ENCODE peak calls at places on chromosomes 6 and 20, in six cellular contexts. One of them, this sample, is unnamed.

GRCh38 chr20:63520939-63521601 is 505 bp downstream of the PPDPF start:
- DNase-seq in neuronal stem cell: peak
- DNase-seq in H9: peak
- DNase-seq in IMR-90: peak
- DNase-seq in mesenchymal stem cell: peak
- DNase-seq in H1: no peak
- DNase-seq in this sample: no peak

GRCh38 chr6:51360287-51360686 is 541.6 kb downstream of the TFAP2B start:
- DNase-seq in mesenchymal stem cell: no peak
- DNase-seq in H9: no peak
- DNase-seq in IMR-90: no peak
- DNase-seq in neuronal stem cell: no peak
- DNase-seq in H1: no peak
- DNase-seq in this sample: no peak

GRCh38 chr6:128863983-128864382 is 19.0 kb upstream of the LAMA2 start:
- DNase-seq in mesenchymal stem cell: no peak
- DNase-seq in H9: no peak
- DNase-seq in neuronal stem cell: no peak
- DNase-seq in H1: no peak
- DNase-seq in IMR-90: no peak
- DNase-seq in this sample: no peak

GRCh38 chr6:149046822-149047246 is 270.7 kb upstream of the TAB2 start:
- DNase-seq in mesenchymal stem cell: peak
- DNase-seq in neuronal stem cell: no peak
- DNase-seq in H9: no peak
- DNase-seq in IMR-90: peak
- DNase-seq in H1: no peak
- DNase-seq in this sample: no peak

GRCh38 chr20:41697861-41698559 is 79.8 kb upstream of the CHD6 start:
- DNase-seq in IMR-90: peak
- DNase-seq in neuronal stem cell: no peak
- DNase-seq in mesenchymal stem cell: peak
- DNase-seq in H9: peak
- DNase-seq in H1: no peak
- DNase-seq in this sample: no peak

GRCh38 chr6:158143700-158144099 is 24.4 kb downstream of the SERAC1 start:
- DNase-seq in H1: no peak
- DNase-seq in mesenchymal stem cell: no peak
- DNase-seq in IMR-90: peak
- DNase-seq in H9: peak
- DNase-seq in neuronal stem cell: no peak
- DNase-seq in this sample: no peak

GRCh38 chr6:145705561-145705960 is 29.8 kb downstream of the EPM2A start:
- DNase-seq in neuronal stem cell: no peak
- DNase-seq in H9: no peak
- DNase-seq in mesenchymal stem cell: peak
- DNase-seq in H1: no peak
- DNase-seq in IMR-90: peak
- DNase-seq in this sample: no peak

GRCh38 chr20:32964575-32964974 is 39.7 kb downstream of the SUN5 start:
- DNase-seq in mesenchymal stem cell: no peak
- DNase-seq in H1: no peak
- DNase-seq in IMR-90: no peak
- DNase-seq in H9: no peak
- DNase-seq in neuronal stem cell: no peak
- DNase-seq in this sample: no peak

GRCh38 chr6:10410214-10410873 is 4.5 kb downstream of the TFAP2A start:
- DNase-seq in neuronal stem cell: no peak
- DNase-seq in mesenchymal stem cell: no peak
- DNase-seq in H1: no peak
- DNase-seq in IMR-90: no peak
- DNase-seq in H9: no peak
- DNase-seq in this sample: no peak

GRCh38 chr6:45681860-45682488 is 304.2 kb upstream of the SUPT3H start:
- DNase-seq in mesenchymal stem cell: peak
- DNase-seq in H1: no peak
- DNase-seq in neuronal stem cell: no peak
- DNase-seq in H9: no peak
- DNase-seq in IMR-90: no peak
- DNase-seq in this sample: peak

GRCh38 chr20:760751-761417 is 7.4 kb downstream of the SLC52A3 start:
- DNase-seq in IMR-90: no peak
- DNase-seq in H9: peak
- DNase-seq in mesenchymal stem cell: no peak
- DNase-seq in neuronal stem cell: peak
- DNase-seq in H1: peak
- DNase-seq in this sample: peak

GRCh38 chr20:64107736-64108457 is 532 bp upstream of the NPBWR2 start:
- DNase-seq in mesenchymal stem cell: no peak
- DNase-seq in neuronal stem cell: no peak
- DNase-seq in H9: no peak
- DNase-seq in IMR-90: no peak
- DNase-seq in H1: no peak
- DNase-seq in this sample: no peak

GRCh38 chr20:34582911-34583310 is 24.4 kb downstream of the MAP1LC3A start:
- DNase-seq in H1: no peak
- DNase-seq in IMR-90: peak
- DNase-seq in neuronal stem cell: no peak
- DNase-seq in mesenchymal stem cell: peak
- DNase-seq in H9: no peak
- DNase-seq in this sample: peak

GRCh38 chr6:108732101-108732870 is 115.9 kb upstream of the ARMC2 start:
- DNase-seq in IMR-90: peak
- DNase-seq in H9: peak
- DNase-seq in mesenchymal stem cell: no peak
- DNase-seq in H1: no peak
- DNase-seq in neuronal stem cell: no peak
- DNase-seq in this sample: peak

GRCh38 chr20:7214081-7214740 is 446.7 kb downstream of the BMP2 start:
- DNase-seq in H1: peak
- DNase-seq in neuronal stem cell: peak
- DNase-seq in H9: peak
- DNase-seq in IMR-90: no peak
- DNase-seq in mesenchymal stem cell: no peak
- DNase-seq in this sample: no peak

GRCh38 chr20:478949-479429 is 16.7 kb upstream of the TBC1D20 start:
- DNase-seq in IMR-90: peak
- DNase-seq in H9: no peak
- DNase-seq in H1: no peak
- DNase-seq in mesenchymal stem cell: peak
- DNase-seq in neuronal stem cell: peak
- DNase-seq in this sample: peak

GRCh38 chr20:10219452-10219791 is 792 bp downstream of the SNAP25 start:
- DNase-seq in IMR-90: peak
- DNase-seq in mesenchymal stem cell: peak
- DNase-seq in neuronal stem cell: peak
- DNase-seq in H1: no peak
- DNase-seq in H9: peak
- DNase-seq in this sample: peak

GRCh38 chr6:12008366-12009179 is 3.5 kb upstream of the HIVEP1 start:
- DNase-seq in neuronal stem cell: peak
- DNase-seq in H9: peak
- DNase-seq in H1: no peak
- DNase-seq in mesenchymal stem cell: peak
- DNase-seq in IMR-90: peak
- DNase-seq in this sample: peak

GRCh38 chr6:45691426-45691825 is 313.7 kb upstream of the SUPT3H start:
- DNase-seq in neuronal stem cell: no peak
- DNase-seq in H9: no peak
- DNase-seq in mesenchymal stem cell: no peak
- DNase-seq in IMR-90: no peak
- DNase-seq in H1: no peak
- DNase-seq in this sample: no peak

GRCh38 chr6:168075787-168076202 is 3.2 kb downstream of the FRMD1 start:
- DNase-seq in H1: no peak
- DNase-seq in IMR-90: no peak
- DNase-seq in neuronal stem cell: no peak
- DNase-seq in H9: no peak
- DNase-seq in mesenchymal stem cell: no peak
- DNase-seq in this sample: no peak

GRCh38 chr6:168133186-168133585 is 54.2 kb upstream of the FRMD1 start:
- DNase-seq in H1: no peak
- DNase-seq in H9: peak
- DNase-seq in IMR-90: peak
- DNase-seq in neuronal stem cell: no peak
- DNase-seq in mesenchymal stem cell: peak
- DNase-seq in this sample: no peak

GRCh38 chr6:39189915-39190544 is 39.2 kb downstream of the KCNK5 start:
- DNase-seq in mesenchymal stem cell: no peak
- DNase-seq in H9: peak
- DNase-seq in IMR-90: peak
- DNase-seq in neuronal stem cell: peak
- DNase-seq in H1: peak
- DNase-seq in this sample: peak

GRCh38 chr6:35139924-35140524 is 1.1 kb downstream of the TCP11 start:
- DNase-seq in IMR-90: peak
- DNase-seq in H1: no peak
- DNase-seq in neuronal stem cell: peak
- DNase-seq in mesenchymal stem cell: peak
- DNase-seq in H9: peak
- DNase-seq in this sample: peak

GRCh38 chr6:25963426-25964123 is 973 bp downstream of the TRIM38 start:
- DNase-seq in H1: peak
- DNase-seq in neuronal stem cell: no peak
- DNase-seq in mesenchymal stem cell: peak
- DNase-seq in IMR-90: peak
- DNase-seq in H9: peak
- DNase-seq in this sample: peak

GRCh38 chr6:25971187-25971811 is 8.7 kb downstream of the TRIM38 start:
- DNase-seq in H1: no peak
- DNase-seq in neuronal stem cell: no peak
- DNase-seq in mesenchymal stem cell: peak
- DNase-seq in H9: no peak
- DNase-seq in IMR-90: peak
- DNase-seq in this sample: no peak

GRCh38 chr6:25962368-25963127 is at the start of gene TRIM38:
- DNase-seq in IMR-90: peak
- DNase-seq in neuronal stem cell: no peak
- DNase-seq in H9: peak
- DNase-seq in mesenchymal stem cell: peak
- DNase-seq in H1: no peak
- DNase-seq in this sample: peak

GRCh38 chr6:25968769-25969168 is 6.2 kb downstream of the TRIM38 start:
- DNase-seq in H1: no peak
- DNase-seq in IMR-90: peak
- DNase-seq in neuronal stem cell: no peak
- DNase-seq in H9: no peak
- DNase-seq in mesenchymal stem cell: no peak
- DNase-seq in this sample: no peak

DNA sequence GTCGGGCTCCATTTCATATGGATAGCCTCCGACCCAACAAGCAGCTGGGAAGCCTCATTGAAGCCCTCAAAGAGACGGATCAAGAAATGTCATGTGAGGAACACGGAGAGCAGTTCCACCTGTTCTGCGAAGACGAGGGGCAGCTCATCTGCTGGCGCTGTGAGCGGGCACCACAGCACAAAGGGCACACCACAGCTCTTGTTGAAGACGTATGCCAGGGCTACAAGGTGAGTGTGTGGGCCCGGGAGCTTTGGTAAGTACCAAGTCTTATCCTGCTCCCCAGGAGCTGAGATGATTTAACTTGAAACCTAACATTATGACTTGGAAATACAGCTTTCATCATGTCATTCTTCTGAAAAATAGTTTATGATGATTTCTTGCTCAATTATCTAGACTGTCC is 4.1 kb downstream of the TRIM38 start:
- DNase-seq in H9: no peak
- DNase-seq in IMR-90: no peak
- DNase-seq in neuronal stem cell: no peak
- DNase-seq in mesenchymal stem cell: no peak
- DNase-seq in H1: no peak
- DNase-seq in this sample: no peak
- H2AFZ ChIP-seq in H9: no peak
- H2AFZ ChIP-seq in IMR-90: no peak
- H2AFZ ChIP-seq in neuronal stem cell: no peak
- H2AFZ ChIP-seq in mesenchymal stem cell: no peak
- H2AFZ ChIP-seq in H1: no peak
- H2AFZ ChIP-seq in this sample: no peak

DNA sequence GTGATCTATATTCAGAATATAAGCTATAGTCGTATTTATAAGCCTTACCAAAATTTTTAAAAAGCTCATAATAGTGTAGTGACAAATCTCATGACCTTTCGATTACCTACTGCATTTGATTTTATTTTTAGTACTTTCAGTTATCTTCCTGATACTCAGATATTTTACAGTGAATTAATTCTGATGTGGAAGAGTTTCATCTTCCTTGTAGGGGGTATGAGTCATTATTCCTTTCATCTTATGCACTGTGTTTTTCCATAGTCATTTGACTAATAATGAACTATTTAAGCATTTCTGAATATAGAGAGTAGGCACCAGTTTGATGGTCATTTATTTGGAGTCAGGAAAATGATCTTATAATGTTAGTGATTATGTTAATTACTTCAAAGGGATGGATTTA is 36.4 kb downstream of the HDGFL1 start:
- DNase-seq in H9: no peak
- DNase-seq in IMR-90: peak
- DNase-seq in mesenchymal stem cell: no peak
- DNase-seq in H1: no peak
- DNase-seq in neuronal stem cell: no peak
- DNase-seq in this sample: no peak
- H3K27ac ChIP-seq in H9: no peak
- H3K27ac ChIP-seq in IMR-90: no peak
- H3K27ac ChIP-seq in mesenchymal stem cell: no peak
- H3K27ac ChIP-seq in H1: no peak
- H3K27ac ChIP-seq in neuronal stem cell: no peak
- H3K27ac ChIP-seq in this sample: no peak

DNA sequence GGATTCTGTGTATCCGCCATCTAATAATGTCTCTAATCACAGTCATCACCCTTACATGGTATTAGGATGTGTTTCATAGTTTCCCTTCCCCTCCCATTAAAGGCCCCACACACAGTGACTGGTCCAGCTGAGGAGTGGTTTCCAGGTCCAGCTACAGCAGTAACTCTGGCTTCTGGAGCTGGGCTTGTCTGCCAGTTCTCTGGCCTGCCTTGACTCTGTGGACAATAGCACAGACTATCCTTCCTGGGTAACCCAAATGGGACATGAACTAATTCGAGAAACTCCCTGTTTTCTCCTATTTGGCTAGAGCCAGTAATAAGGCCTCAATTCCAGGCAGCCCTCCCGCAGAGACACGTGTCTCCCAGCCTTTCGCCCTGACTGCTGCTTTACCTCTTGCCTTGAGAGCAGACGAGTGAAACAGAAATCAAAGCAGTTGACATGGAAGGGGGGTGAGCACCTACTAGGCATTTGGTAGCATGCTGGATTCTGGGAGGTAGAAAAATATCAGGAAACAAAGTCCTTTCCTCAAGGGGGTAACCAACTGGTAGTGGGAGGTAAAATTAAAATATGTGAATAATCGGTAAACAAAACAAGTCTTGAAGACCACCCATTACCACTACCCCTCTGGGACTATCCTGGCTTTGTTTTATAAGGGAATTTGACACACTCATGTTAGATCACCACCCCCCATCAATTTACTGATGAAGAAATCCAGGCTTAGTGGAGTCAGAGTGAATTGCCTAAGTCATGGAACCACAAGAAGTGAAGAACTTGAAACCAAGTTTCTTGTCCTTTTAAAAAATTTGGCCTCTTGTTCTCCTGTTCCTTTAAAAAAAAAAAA is 1.2 kb downstream of the TRAF3IP2 start:
- DNase-seq in IMR-90: peak
- DNase-seq in neuronal stem cell: no peak
- DNase-seq in H1: no peak
- DNase-seq in mesenchymal stem cell: peak
- DNase-seq in H9: no peak
- DNase-seq in this sample: peak
- H2BK120ac ChIP-seq in IMR-90: peak
- H2BK120ac ChIP-seq in neuronal stem cell: no peak
- H2BK120ac ChIP-seq in H1: no peak
- H2BK120ac ChIP-seq in mesenchymal stem cell: peak
- H2BK120ac ChIP-seq in H9: no peak
- H2BK120ac ChIP-seq in this sample: no peak

GRCh38 chr6:37622639-37623038 is 75.0 kb downstream of the MDGA1 start:
- DNase-seq in neuronal stem cell: no peak
- DNase-seq in IMR-90: no peak
- DNase-seq in H9: no peak
- DNase-seq in H1: no peak
- DNase-seq in mesenchymal stem cell: no peak
- DNase-seq in this sample: no peak
- H2AFZ ChIP-seq in neuronal stem cell: no peak
- H2AFZ ChIP-seq in IMR-90: peak
- H2AFZ ChIP-seq in H9: no peak
- H2AFZ ChIP-seq in H1: no peak
- H2AFZ ChIP-seq in mesenchymal stem cell: no peak
- H2AFZ ChIP-seq in this sample: no peak